ENCODE peak calls at places on chromosome 7, in five cellular contexts. D is A673, T is tibial artery, I is lower lobe of right lung, E is K562. V is an unnamed sample. For H3K36me3, the result is how much of the 10 kb centered on the place peaks cover.

GRCh38 chr7:2472744-2473143 is 3.5 kb downstream of the GRIFIN start:
- DNase-seq in D (peak), T (no peak), I (no peak), E (no peak), V (no peak)

GRCh38 chr7:55265836-55266235 is 99.3 kb upstream of the LANCL2 start:
- DNase-seq in D (no peak), T (no peak), I (no peak), E (no peak), V (no peak)

GRCh38 chr7:77698042-77698625 is 1.9 kb downstream of the RSBN1L start:
- DNase-seq in D (no peak), T (no peak), I (no peak), E (no peak), V (peak)

GRCh38 chr7:25947669-25948516 is 204.1 kb upstream of the NFE2L3 start:
- DNase-seq in D (no peak), T (no peak), I (no peak), E (no peak), V (no peak)

GRCh38 chr7:46930336-46930735 is 651.6 kb downstream of the TNS3 start:
- DNase-seq in D (peak), T (no peak), I (no peak), E (no peak), V (no peak)

GRCh38 chr7:66946545-66946944 is 25.5 kb downstream of the TMEM248 start:
- DNase-seq in D (no peak), T (no peak), I (no peak), E (no peak), V (no peak)

GRCh38 chr7:68535266-68535665 is 1063.0 kb upstream of the AUTS2 start:
- DNase-seq in D (peak), T (no peak), I (no peak), E (no peak), V (no peak)

GRCh38 chr7:108650487-108650886 is 80.8 kb downstream of the DNAJB9 start:
- DNase-seq in D (peak), T (no peak), I (no peak), E (no peak), V (no peak)

GRCh38 chr7:100109521-100110163 is 8.2 kb downstream of the AP4M1 start:
- DNase-seq in D (no peak), T (no peak), I (no peak), E (no peak), V (no peak)

GRCh38 chr7:49852619-49853462 is 79.4 kb downstream of the VWC2 start:
- DNase-seq in D (peak), T (no peak), I (no peak), E (peak), V (no peak)

GRCh38 chr7:123718773-123719480 is 29.9 kb downstream of the WASL start:
- DNase-seq in D (no peak), T (no peak), I (no peak), E (peak), V (no peak)

GRCh38 chr7:102154425-102154824 is 132.2 kb upstream of the SH2B2 start:
- DNase-seq in D (no peak), T (no peak), I (no peak), E (no peak), V (no peak)

GRCh38 chr7:101237206-101238067 is at the start of gene CLDN15:
- DNase-seq in D (no peak), T (peak), I (no peak), E (no peak), V (no peak)

GRCh38 chr7:25851332-25852248 is 300.4 kb upstream of the NFE2L3 start:
- DNase-seq in D (peak), T (peak), I (peak), E (peak), V (peak)

GRCh38 chr7:12210179-12211053 is 678 bp upstream of the TMEM106B start:
- DNase-seq in D (no peak), T (no peak), I (peak), E (peak), V (no peak)

GRCh38 chr7:84110400-84110799 is 84.2 kb downstream of the SEMA3A start:
- DNase-seq in D (no peak), T (no peak), I (no peak), E (no peak), V (no peak)

GRCh38 chr7:66250711-66251110 is 45.6 kb downstream of the TPST1 start:
- DNase-seq in D (no peak), T (no peak), I (no peak), E (no peak), V (no peak)

GRCh38 chr7:50826371-50827172 is 43.9 kb upstream of the GRB10 start:
- DNase-seq in D (no peak), T (no peak), I (no peak), E (no peak), V (no peak)

GRCh38 chr7:55449992-55450535 is 84.9 kb downstream of the LANCL2 start:
- DNase-seq in D (no peak), T (no peak), I (no peak), E (no peak), V (no peak)

GRCh38 chr7:87147500-87147899 is 4.8 kb upstream of the DMTF1 start:
- DNase-seq in D (no peak), T (no peak), I (no peak), E (no peak), V (no peak)

GRCh38 chr7:102439963-102440795 is 6.8 kb downstream of the ORAI2 start:
- DNase-seq in D (no peak), T (no peak), I (no peak), E (peak), V (no peak)

GRCh38 chr7:43201912-43202311 is 89.5 kb downstream of the HECW1 start:
- DNase-seq in D (no peak), T (no peak), I (no peak), E (no peak), V (no peak)

GRCh38 chr7:75743455-75743859 is 4.7 kb upstream of the HIP1 start:
- DNase-seq in D (no peak), T (no peak), I (no peak), E (no peak), V (no peak)

GRCh38 chr7:50866343-50867047 is 83.8 kb upstream of the GRB10 start:
- DNase-seq in D (no peak), T (no peak), I (no peak), E (no peak), V (no peak)

GRCh38 chr7:131327049-131327625 is 539 bp upstream of the MKLN1 start:
- DNase-seq in D (peak), T (peak), I (peak), E (peak), V (peak)

GRCh38 chr7:5382281-5383041 is 41.2 kb downstream of the TNRC18 start:
- DNase-seq in D (peak), T (no peak), I (no peak), E (peak), V (no peak)

DNA sequence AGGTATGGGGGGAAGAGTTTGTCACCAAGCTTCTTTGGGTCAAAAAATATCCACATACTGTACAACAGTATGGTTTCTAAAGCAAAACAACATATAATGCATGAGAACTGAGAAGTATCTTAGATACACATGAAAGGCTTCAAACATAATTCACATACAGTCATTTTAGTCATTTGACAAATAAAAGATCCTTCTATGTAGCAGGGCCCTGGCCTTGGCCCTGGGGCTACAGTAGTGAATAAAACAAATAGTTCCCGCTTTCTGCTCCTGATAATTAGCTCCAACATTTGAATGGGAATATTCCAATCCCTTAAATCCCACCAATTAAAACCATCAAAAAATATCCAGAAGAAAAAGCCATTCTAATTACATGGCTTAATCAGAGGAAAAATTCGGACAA is 51.3 kb downstream of the MALSU1 start:
- DNase-seq in D (no peak), T (no peak), I (no peak), E (no peak), V (no peak)
- H3K36me3 ChIP-seq in D (under half), T (under half), I (under half), E (half or more), V (under half)

GRCh38 chr7:105531797-105532671 is at the start of gene RINT1:
- DNase-seq in D (peak), T (peak), I (peak), E (peak), V (peak)
- H3K27ac ChIP-seq in D (peak), T (peak), I (peak), E (peak), V (peak)

GRCh38 chr7:30751696-30752273 is at the start of gene INMT:
- DNase-seq in D (no peak), T (peak), I (no peak), E (no peak), V (no peak)
- H3K4me3 ChIP-seq in D (no peak), T (peak), I (peak), E (no peak), V (no peak)

GRCh38 chr7:200704-201103 is 8.3 kb downstream of the FAM20C start:
- DNase-seq in D (no peak), T (no peak), I (no peak), E (no peak), V (no peak)
- H3K36me3 ChIP-seq in D (half or more), T (half or more), I (half or more), E (under half), V (under half)

DNA sequence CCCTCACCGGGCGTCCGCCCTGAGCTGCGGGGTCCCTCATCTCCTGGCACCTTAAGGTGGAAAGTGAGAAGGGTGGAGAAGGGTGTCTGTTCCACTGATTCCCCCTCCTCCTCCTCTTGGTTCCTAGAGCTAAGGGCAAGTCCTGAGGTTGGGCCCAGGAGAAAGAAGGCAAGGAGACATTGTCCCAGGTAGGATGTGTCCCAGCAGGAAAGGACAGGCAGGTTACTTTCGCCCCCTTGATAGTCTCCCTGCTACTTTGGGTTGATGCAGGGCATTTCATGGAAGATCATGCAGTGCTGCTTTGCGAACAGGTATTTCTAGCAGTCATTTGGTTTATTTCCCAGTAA is 582 bp downstream of the STEAP2 start:
- DNase-seq in D (no peak), T (no peak), I (no peak), E (no peak), V (no peak)
- H3K27ac ChIP-seq in D (peak), T (peak), I (peak), E (no peak), V (no peak)

DNA sequence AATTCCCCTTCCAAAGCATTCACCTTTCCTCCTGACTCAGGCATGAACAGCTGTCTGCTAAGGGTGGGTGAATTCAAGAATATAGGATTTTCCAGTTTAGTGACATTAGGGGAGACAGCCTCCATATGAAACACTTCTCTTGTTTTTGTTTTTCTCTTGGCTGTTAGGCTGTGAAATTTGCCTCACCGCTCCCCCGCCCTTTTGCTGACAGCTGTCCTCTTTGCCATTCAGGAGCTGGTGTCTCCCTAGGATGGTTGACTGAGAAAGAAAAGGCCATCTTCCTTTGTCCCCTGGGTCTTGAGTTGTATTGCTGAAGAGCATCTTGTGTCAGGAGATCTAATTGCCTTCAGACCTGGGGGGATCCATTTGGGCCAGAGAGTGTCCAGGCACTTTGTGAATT is 56.6 kb downstream of the LRRC4 start:
- DNase-seq in D (no peak), T (no peak), I (no peak), E (no peak), V (no peak)
- H3K4me3 ChIP-seq in D (no peak), T (no peak), I (no peak), E (no peak), V (no peak)

GRCh38 chr7:24835643-24836042 is 78.4 kb upstream of the GSDME start:
- DNase-seq in D (no peak), T (no peak), I (no peak), E (no peak), V (no peak)

GRCh38 chr7:24831240-24831639 is 74.0 kb upstream of the GSDME start:
- DNase-seq in D (no peak), T (no peak), I (no peak), E (no peak), V (no peak)

GRCh38 chr7:24836084-24836483 is 78.8 kb upstream of the GSDME start:
- DNase-seq in D (no peak), T (no peak), I (no peak), E (no peak), V (peak)

GRCh38 chr7:24834150-24834798 is 77.0 kb upstream of the GSDME start:
- DNase-seq in D (no peak), T (no peak), I (peak), E (no peak), V (no peak)

DNA sequence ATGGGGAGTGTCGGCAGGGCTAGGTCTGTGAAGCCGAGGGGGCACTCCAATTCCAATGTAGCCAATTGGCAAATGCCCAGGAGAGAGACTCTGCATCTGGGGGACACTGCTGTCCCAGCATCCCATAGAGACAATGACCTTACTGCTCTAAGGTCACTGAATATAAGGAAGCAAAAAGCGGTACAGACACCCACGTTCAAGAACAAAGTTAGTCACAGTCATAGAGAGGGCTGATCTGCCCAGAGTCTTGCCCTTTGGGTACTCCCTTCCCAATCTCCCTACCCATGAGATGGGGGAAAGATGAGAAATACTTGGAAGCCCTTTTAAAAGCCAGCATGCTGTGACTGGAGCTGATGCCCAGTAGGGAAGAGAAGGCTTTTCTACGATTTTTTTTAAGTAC is 76.3 kb upstream of the GSDME start:
- DNase-seq in D (no peak), T (no peak), I (no peak), E (no peak), V (no peak)
- H3K36me3 ChIP-seq in D (under half), T (under half), I (under half), E (under half), V (under half)

DNA sequence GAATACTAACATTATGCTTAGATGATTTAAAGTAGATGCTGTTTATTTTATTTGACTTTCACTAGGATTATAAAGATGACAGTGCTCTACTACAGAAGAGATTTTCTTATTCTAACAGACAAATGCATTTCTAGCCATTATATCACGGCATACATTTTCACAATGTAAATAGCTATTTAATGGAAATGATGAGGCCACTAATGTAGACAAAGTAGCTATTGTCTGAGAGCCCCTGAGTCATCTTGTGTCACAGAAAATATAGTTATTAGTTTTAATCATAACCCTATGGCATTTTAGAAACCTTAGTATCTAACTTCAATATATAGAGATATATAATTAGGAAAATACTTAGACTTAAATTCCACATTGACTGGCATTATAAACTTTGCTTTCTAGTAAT is 158.0 kb upstream of the AHR start:
- DNase-seq in D (no peak), T (no peak), I (no peak), E (no peak), V (no peak)
- H3K27ac ChIP-seq in D (no peak), T (no peak), I (no peak), E (no peak), V (peak)

V was measured in CD4-positive, CD25-positive, alpha-beta regulatory T cell.